ENCODE peak calls at places on chromosomes 4 and X, in ten cellular contexts. X is nephron progenitor cell; F is T-helper 2 cell; Q is stimulated activated CD4-positive, alpha-beta T cell treated with anti-CD3 and anti-CD28 coated beads, Interleukin-15, amount 100 ng/mL, for 48 hours; W is ovary; T is effector CD8-positive, alpha-beta T cell; P is iris pigment epithelial cell; I is RWPE2; K is foreskin fibroblast; N is A673. B is an unnamed sample.

GRCh38 chr4:45350438-45350837 is 624.1 kb upstream of the GNPDA2 start:
- DNase-seq in X (no peak), F (no peak), Q (no peak), W (no peak), T (no peak), P (peak), I (no peak), K (no peak), N (peak), B (no peak)

GRCh38 chr4:186725422-186726149 is 1.9 kb upstream of the FAT1 start:
- DNase-seq in X (peak), F (peak), Q (no peak), W (peak), T (no peak), P (peak), I (peak), K (peak), N (peak), B (no peak)

GRCh38 chr4:71607780-71608673 is 175.9 kb downstream of the GC start:
- DNase-seq in X (no peak), F (no peak), Q (no peak), W (no peak), T (no peak), P (peak), I (no peak), K (no peak), N (no peak), B (no peak)

GRCh38 chrX:141405486-141405877 is 163.2 kb upstream of the SPANXC start:
- DNase-seq in X (no peak), F (no peak), Q (no peak), W (no peak), T (no peak), P (peak), I (no peak), K (no peak), N (no peak), B (no peak)

GRCh38 chr4:123529278-123529568 is 132.6 kb downstream of the SPRY1 start:
- DNase-seq in X (no peak), F (no peak), Q (no peak), W (no peak), T (no peak), P (no peak), I (no peak), K (no peak), N (no peak), B (no peak)

GRCh38 chrX:13487731-13488505 is 81.5 kb upstream of the EGFL6 start:
- DNase-seq in X (peak), F (peak), Q (no peak), W (peak), T (no peak), P (peak), I (no peak), K (peak), N (peak), B (peak)

GRCh38 chrX:48806088-48806487 is 4.2 kb downstream of the HDAC6 start:
- DNase-seq in X (no peak), F (no peak), Q (no peak), W (no peak), T (no peak), P (no peak), I (no peak), K (no peak), N (no peak), B (no peak)

GRCh38 chr4:53043096-53043495 is 181.0 kb downstream of the RASL11B start:
- DNase-seq in X (no peak), F (no peak), Q (no peak), W (no peak), T (no peak), P (no peak), I (no peak), K (no peak), N (peak), B (no peak)

GRCh38 chr4:142815834-142816233 is 30.3 kb downstream of the INPP4B start:
- DNase-seq in X (no peak), F (peak), Q (peak), W (no peak), T (no peak), P (peak), I (no peak), K (peak), N (no peak), B (no peak)

GRCh38 chr4:186942745-186943606 is 219.3 kb upstream of the FAT1 start:
- DNase-seq in X (peak), F (no peak), Q (no peak), W (peak), T (no peak), P (peak), I (no peak), K (no peak), N (peak), B (no peak)

GRCh38 chr4:160505724-160506123 is 1402.8 kb downstream of the RAPGEF2 start:
- DNase-seq in X (no peak), F (no peak), Q (no peak), W (no peak), T (no peak), P (no peak), I (no peak), K (no peak), N (no peak), B (no peak)

GRCh38 chrX:11367609-11368430 is 74.6 kb downstream of the AMELX start:
- DNase-seq in X (no peak), F (no peak), Q (no peak), W (no peak), T (no peak), P (peak), I (no peak), K (peak), N (no peak), B (no peak)

GRCh38 chrX:153556767-153557166 is 39.3 kb downstream of the ATP2B3 start:
- DNase-seq in X (no peak), F (no peak), Q (no peak), W (no peak), T (no peak), P (no peak), I (no peak), K (no peak), N (no peak), B (no peak)

GRCh38 chr4:7060346-7061150 is 7.3 kb downstream of the GRPEL1 start:
- DNase-seq in X (no peak), F (no peak), Q (no peak), W (no peak), T (no peak), P (no peak), I (no peak), K (no peak), N (no peak), B (no peak)

GRCh38 chr4:3452376-3452775 is 10.6 kb downstream of the HGFAC start:
- DNase-seq in X (no peak), F (no peak), Q (no peak), W (no peak), T (no peak), P (no peak), I (no peak), K (no peak), N (no peak), B (no peak)

GRCh38 chr4:67721770-67722597 is 21.0 kb upstream of the UBA6 start:
- DNase-seq in X (no peak), F (no peak), Q (no peak), W (no peak), T (no peak), P (peak), I (no peak), K (peak), N (no peak), B (no peak)

GRCh38 chrX:96883608-96884007 is at the start of gene RPA4:
- DNase-seq in X (no peak), F (no peak), Q (no peak), W (no peak), T (no peak), P (no peak), I (no peak), K (no peak), N (no peak), B (no peak)

GRCh38 chrX:105451426-105451825 is 230.9 kb upstream of the TEX13A start:
- DNase-seq in X (no peak), F (no peak), Q (no peak), W (no peak), T (no peak), P (peak), I (no peak), K (no peak), N (no peak), B (no peak)

GRCh38 chrX:114611018-114611619 is 27.2 kb downstream of the HTR2C start:
- DNase-seq in X (peak), F (peak), Q (no peak), W (no peak), T (no peak), P (peak), I (no peak), K (peak), N (peak), B (no peak)

GRCh38 chr4:140331245-140331644 is 42.2 kb upstream of the SCOC start:
- DNase-seq in X (no peak), F (no peak), Q (no peak), W (no peak), T (no peak), P (no peak), I (no peak), K (no peak), N (no peak), B (no peak)

GRCh38 chr4:137961051-137961438 is 281.1 kb downstream of the SLC7A11 start:
- DNase-seq in X (no peak), F (no peak), Q (no peak), W (no peak), T (no peak), P (peak), I (peak), K (peak), N (peak), B (no peak)

GRCh38 chr4:169583563-169583962 is 28.8 kb downstream of the NEK1 start:
- DNase-seq in X (no peak), F (no peak), Q (no peak), W (no peak), T (no peak), P (peak), I (no peak), K (peak), N (no peak), B (no peak)

GRCh38 chr4:53520114-53520513 is 71.2 kb downstream of the LNX1 start:
- DNase-seq in X (no peak), F (no peak), Q (no peak), W (no peak), T (no peak), P (no peak), I (no peak), K (no peak), N (no peak), B (no peak)

GRCh38 chr4:25810016-25810415 is 52.8 kb downstream of the SEL1L3 start:
- DNase-seq in X (no peak), F (no peak), Q (no peak), W (no peak), T (no peak), P (no peak), I (no peak), K (no peak), N (no peak), B (no peak)

GRCh38 chr4:187059895-187060294 is 336.2 kb upstream of the FAT1 start:
- DNase-seq in X (no peak), F (no peak), Q (no peak), W (no peak), T (no peak), P (no peak), I (no peak), K (no peak), N (no peak), B (no peak)

GRCh38 chr4:2860391-2861348 is 17.0 kb downstream of the ADD1 start:
- DNase-seq in X (no peak), F (no peak), Q (no peak), W (no peak), T (no peak), P (peak), I (no peak), K (no peak), N (peak), B (no peak)

B was measured in naive thymus-derived CD8-positive, alpha-beta T cell.